ENCODE peak calls at places on chromosomes 13 and 19, in four cellular contexts. P is A549, E is K562, Z is HepG2. K is an unnamed sample.
A peak's percentile ranks its signal among the peaks of the same experiment; 100 is the strongest.

GRCh38 chr19:28544451-28545261 is 668.3 kb downstream of the UQCRFS1 start:
- DNase-seq in P (no peak), E (peak; percentile 54), Z (no peak), K (no peak)

GRCh38 chr13:75762066-75762937 is 126.2 kb downstream of the LMO7 start:
- DNase-seq in P (peak; percentile 24), E (no peak), Z (peak; percentile 15), K (no peak)

GRCh38 chr13:110327036-110327790 is 20.1 kb downstream of the COL4A2 start:
- DNase-seq in P (no peak), E (no peak), Z (no peak), K (peak; percentile 63)

GRCh38 chr13:19725320-19725719 is 57.4 kb downstream of the PSPC1 start:
- DNase-seq in P (no peak), E (no peak), Z (no peak), K (no peak)

GRCh38 chr13:33509642-33510229 is 224.2 kb upstream of the STARD13 start:
- DNase-seq in P (peak; percentile 6), E (no peak), Z (no peak), K (no peak)

GRCh38 chr13:112734696-112735547 is 45.1 kb downstream of the ATP11A start:
- DNase-seq in P (no peak), E (no peak), Z (no peak), K (no peak)

GRCh38 chr19:32862173-32862572 is 7.4 kb downstream of the SLC7A9 start:
- DNase-seq in P (no peak), E (no peak), Z (no peak), K (no peak)

GRCh38 chr13:27269114-27269665 is 1.4 kb upstream of the RASL11A start:
- DNase-seq in P (no peak), E (no peak), Z (no peak), K (no peak)

GRCh38 chr13:47675871-47676270 is 325.2 kb downstream of the SUCLA2 start:
- DNase-seq in P (no peak), E (no peak), Z (no peak), K (no peak)

GRCh38 chr13:74886496-74886895 is 595.5 kb downstream of the TBC1D4 start:
- DNase-seq in P (peak; percentile 15), E (no peak), Z (no peak), K (no peak)

GRCh38 chr19:2603320-2603719 is 99.2 kb downstream of the GNG7 start:
- DNase-seq in P (no peak), E (no peak), Z (no peak), K (peak; percentile 57)

GRCh38 chr19:3573162-3573857 is 566 bp downstream of the HMG20B start:
- DNase-seq in P (no peak), E (no peak), Z (no peak), K (peak; percentile 38)

GRCh38 chr19:2302319-2303208 is 5.4 kb downstream of the LINGO3 start:
- DNase-seq in P (no peak), E (peak; percentile 65), Z (no peak), K (peak; percentile 72)

GRCh38 chr13:23458972-23459371 is 25.5 kb upstream of the SACS start:
- DNase-seq in P (no peak), E (no peak), Z (no peak), K (no peak)

GRCh38 chr19:17063412-17063811 is 11.8 kb downstream of the HAUS8 start:
- DNase-seq in P (no peak), E (no peak), Z (no peak), K (no peak)

GRCh38 chr13:31045621-31046081 is 113.2 kb downstream of the TEX26 start:
- DNase-seq in P (peak; percentile 90), E (peak; percentile 30), Z (peak; percentile 69), K (no peak)

GRCh38 chr19:54707932-54708331 is 16.3 kb upstream of the KIR3DL3 start:
- DNase-seq in P (no peak), E (no peak), Z (no peak), K (no peak)

GRCh38 chr13:110590577-110590976 is 24.8 kb upstream of the NAXD start:
- DNase-seq in P (no peak), E (no peak), Z (no peak), K (no peak)

GRCh38 chr19:4140237-4140711 is 13.2 kb upstream of the CREB3L3 start:
- DNase-seq in P (peak; percentile 89), E (peak; percentile 78), Z (peak; percentile 70), K (peak; percentile 61)

DNA sequence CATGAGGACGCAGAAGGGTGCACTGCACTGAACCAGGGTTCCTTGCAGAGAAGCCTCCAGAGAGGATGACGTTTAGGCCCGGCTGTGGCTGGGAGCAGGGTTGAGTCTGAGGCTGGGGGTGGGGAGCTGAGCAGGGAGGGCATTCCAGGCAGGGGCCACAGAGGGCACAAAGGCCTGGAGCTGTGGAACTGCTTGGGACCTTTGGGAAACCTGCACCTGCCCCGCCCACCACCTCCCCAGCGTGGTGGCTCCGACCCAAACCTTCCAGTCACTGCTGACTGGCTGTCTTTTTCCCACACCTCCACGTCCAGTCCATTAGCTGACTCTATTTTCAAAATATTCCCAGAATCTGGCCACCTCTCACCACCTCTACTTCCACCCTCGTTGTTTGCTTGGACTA is 4.9 kb upstream of the LMTK3 start:
- DNase-seq in P (no peak), E (no peak), Z (no peak), K (no peak)
- TF ChIP-seq HMGXB4 in P (no peak), E (no peak), Z (no peak), K (no peak)

GRCh38 chr19:41433171-41433570 is 6.0 kb upstream of the B3GNT8 start:
- DNase-seq in P (no peak), E (no peak), Z (no peak), K (no peak)

GRCh38 chr19:41428481-41428859 is 1.3 kb upstream of the B3GNT8 start:
- DNase-seq in P (no peak), E (no peak), Z (no peak), K (no peak)

GRCh38 chr19:41430907-41431306 is 3.7 kb upstream of the B3GNT8 start:
- DNase-seq in P (no peak), E (no peak), Z (no peak), K (no peak)

GRCh38 chr19:41434450-41434849 is 5.3 kb downstream of the DMAC2 start:
- DNase-seq in P (no peak), E (no peak), Z (no peak), K (no peak)

GRCh38 chr19:41431426-41432386 is 4.5 kb upstream of the B3GNT8 start:
- DNase-seq in P (peak; percentile 58), E (no peak), Z (peak; percentile 24), K (no peak)
- TF ChIP-seq ESRRA in P (no peak), E (no peak), Z (no peak), K (no peak)

DNA sequence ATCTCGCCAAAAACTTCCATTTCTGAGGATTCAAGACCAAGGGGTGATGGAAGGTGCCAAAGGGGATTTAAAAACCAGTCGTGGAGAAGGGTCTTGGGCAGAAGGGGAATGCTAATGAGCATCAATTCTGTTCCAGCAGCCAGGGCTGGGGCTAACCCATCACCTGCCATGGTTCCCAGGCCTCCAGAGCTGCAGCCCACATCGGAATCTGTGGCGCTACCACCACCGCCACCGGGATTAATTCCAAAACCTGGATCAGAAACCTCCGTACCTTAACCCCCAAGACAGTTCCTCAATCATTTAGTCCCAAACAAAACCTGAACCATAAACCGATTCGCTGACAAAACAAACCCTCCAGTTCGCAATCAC is 591 bp downstream of the ZNF615 start:
- DNase-seq in P (peak; percentile 18), E (no peak), Z (no peak), K (peak; percentile 27)
- TF ChIP-seq USF2 in P (no peak), E (no peak), Z (no peak), K (no peak)

GRCh38 chr19:19171821-19172532 is 1.9 kb upstream of the MEF2B start:
- DNase-seq in P (no peak), E (peak; percentile 49), Z (peak; percentile 62), K (peak; percentile 52)
- TF ChIP-seq HMGXB4 in P (no peak), E (no peak), Z (peak; percentile 43), K (no peak)

GRCh38 chr13:72637561-72637960 is 89.9 kb downstream of the MZT1 start:
- DNase-seq in P (no peak), E (no peak), Z (no peak), K (no peak)
- TF ChIP-seq ESRRA in P (no peak), E (no peak), Z (no peak), K (no peak)

GRCh38 chr19:48552406-48553322 is 692 bp downstream of the SULT2B1 start:
- DNase-seq in P (no peak), E (no peak), Z (no peak), K (no peak)
- TF ChIP-seq USF2 in P (no peak), E (no peak), Z (no peak), K (no peak)

DNA sequence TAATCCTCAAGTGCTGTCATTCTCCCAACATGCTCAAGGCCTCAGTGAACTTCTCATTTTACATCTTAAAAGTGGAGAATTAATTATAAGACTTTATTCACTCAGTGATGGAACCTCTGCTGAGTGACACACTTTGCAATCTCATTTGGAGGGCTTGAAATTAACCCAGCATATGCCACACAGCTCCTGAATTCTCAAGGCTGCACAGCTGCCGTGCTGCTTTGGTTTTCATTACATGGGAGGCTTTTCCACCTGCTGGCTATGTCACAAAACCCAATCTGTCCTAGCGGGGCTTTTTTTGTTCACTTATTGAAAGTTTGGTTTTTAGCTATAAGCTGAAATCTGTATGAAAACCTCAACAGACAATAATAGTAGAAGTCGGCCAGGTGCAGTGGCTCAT is 28.2 kb upstream of the SERPINE3 start:
- DNase-seq in P (no peak), E (no peak), Z (no peak), K (no peak)
- TF ChIP-seq HMGXB4 in P (no peak), E (no peak), Z (no peak), K (no peak)

GRCh38 chr19:14689598-14690503 is at the start of gene ZNF333:
- DNase-seq in P (peak; percentile 91), E (peak; percentile 99), Z (peak; percentile 75), K (peak; percentile 100)
- TF ChIP-seq ESRRA in P (no peak), E (peak; percentile 55), Z (no peak), K (no peak)

GRCh38 chr19:14528419-14529253 is 758 bp upstream of the TECR start:
- DNase-seq in P (no peak), E (no peak), Z (no peak), K (no peak)
- TF ChIP-seq USF2 in P (no peak), E (no peak), Z (no peak), K (peak; percentile 47)

DNA sequence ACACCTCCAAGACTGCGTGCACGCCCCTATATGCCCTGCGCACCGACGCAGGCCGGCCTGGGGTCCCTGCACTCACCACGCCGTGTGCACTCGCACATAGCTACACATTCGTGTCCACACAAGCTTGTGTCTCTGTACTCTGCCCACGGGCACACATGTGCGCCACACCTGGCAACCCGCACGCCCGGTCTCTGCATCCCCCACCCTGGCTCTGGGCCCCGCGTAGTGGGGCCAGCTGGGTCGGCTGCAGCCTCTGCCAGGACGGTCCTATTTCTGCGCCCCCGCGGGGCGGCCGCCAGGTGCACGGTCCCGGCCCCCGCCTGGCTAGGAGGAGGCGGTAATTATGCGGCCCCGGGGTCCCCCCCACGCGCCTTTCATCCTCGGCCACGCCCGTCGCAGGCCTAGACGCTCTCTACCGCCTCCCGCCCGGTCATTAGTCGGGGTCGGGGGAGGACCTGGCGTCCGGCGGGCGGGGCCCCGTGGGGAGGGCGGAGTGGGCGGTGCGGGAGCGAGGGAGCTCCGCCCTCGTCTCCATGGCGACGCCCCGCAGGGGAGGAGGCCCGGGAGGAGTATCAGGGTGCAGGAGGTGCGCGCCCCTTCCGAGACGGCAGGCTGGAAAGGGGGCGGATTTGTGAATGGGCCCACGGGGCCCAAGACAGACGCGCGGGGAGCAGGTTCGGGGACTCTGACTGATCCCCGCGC is 2.9 kb upstream of the CIRBP start:
- DNase-seq in P (peak; percentile 87), E (peak; percentile 87), Z (peak; percentile 80), K (peak; percentile 86)
- TF ChIP-seq HMGXB4 in P (no peak), E (no peak), Z (no peak), K (no peak)

K was measured in WTC11.